ENCODE peak calls at places on chromosomes 4 and X, in seven cellular contexts. C is tibial nerve, X is aorta, S is adrenal gland, T is heart right ventricle, Y is hepatocyte, U is mammary epithelial cell. O is an unnamed sample. For H3K4me1 and H3K36me3, the result is how much of the 10 kb centered on the place peaks cover.

GRCh38 chrX:1661048-1661921 is 46.4 kb downstream of the ASMT start:
- DNase-seq in C (peak), U (peak), Y (no peak), X (peak), S (peak), T (no peak), O (no peak)

GRCh38 chrX:138711399-138712347 is at the start of gene FGF13:
- DNase-seq in C (no peak), U (no peak), S (no peak), T (peak), Y (peak), X (peak), O (peak)

GRCh38 chr4:68951806-68952585 is 392 bp upstream of the UGT2A3 start:
- DNase-seq in U (no peak), S (no peak), Y (no peak), T (no peak), C (no peak), X (no peak), O (no peak)

GRCh38 chrX:149825424-149825823 is 43.7 kb downstream of the MAGEA9 start:
- DNase-seq in S (peak), T (peak), X (no peak), U (no peak), Y (no peak), C (no peak), O (peak)

GRCh38 chr4:123811763-123812390 is 415.3 kb downstream of the SPRY1 start:
- DNase-seq in X (no peak), C (no peak), U (no peak), T (no peak), Y (no peak), S (no peak), O (peak)

GRCh38 chrX:45801554-45801953 is 600.9 kb upstream of the DIPK2B start:
- DNase-seq in X (no peak), T (no peak), C (no peak), Y (peak), U (peak), S (no peak), O (no peak)

GRCh38 chr4:173506780-173507211 is 23.2 kb downstream of the HAND2 start:
- DNase-seq in U (no peak), C (no peak), X (peak), Y (no peak), T (peak), S (no peak), O (no peak)

GRCh38 chr4:24433515-24434192 is 150.7 kb downstream of the DHX15 start:
- DNase-seq in T (no peak), X (no peak), S (no peak), Y (peak), U (no peak), C (no peak), O (no peak)

GRCh38 chr4:7134737-7135388 is 57.5 kb upstream of the SORCS2 start:
- DNase-seq in U (peak), C (peak), X (peak), Y (peak), S (peak), T (no peak), O (no peak)

GRCh38 chr4:157320092-157320491 is 99.6 kb downstream of the GRIA2 start:
- DNase-seq in T (no peak), S (no peak), Y (no peak), C (no peak), U (no peak), X (no peak), O (no peak)

GRCh38 chr4:81069706-81070331 is 39.3 kb downstream of the BMP3 start:
- DNase-seq in T (no peak), X (no peak), Y (peak), C (peak), S (peak), U (peak), O (peak)

GRCh38 chrX:23799469-23800065 is 16.6 kb downstream of the SAT1 start:
- DNase-seq in S (no peak), U (no peak), X (no peak), T (no peak), Y (peak), C (no peak), O (no peak)

GRCh38 chrX:14753436-14753835 is 119.4 kb downstream of the FANCB start:
- DNase-seq in C (no peak), S (no peak), T (no peak), U (no peak), Y (no peak), X (no peak), O (peak)

GRCh38 chr4:139808381-139809206 is 143.0 kb downstream of the MGST2 start:
- DNase-seq in X (no peak), S (no peak), Y (no peak), T (no peak), U (no peak), C (no peak), O (no peak)

GRCh38 chr4:112514079-112514448 is 1.9 kb downstream of the NEUROG2 start:
- DNase-seq in T (no peak), Y (no peak), C (no peak), X (no peak), U (no peak), S (no peak), O (no peak)

GRCh38 chrX:119249836-119250340 is 13.8 kb downstream of the PGRMC1 start:
- DNase-seq in S (no peak), Y (no peak), T (no peak), U (no peak), X (no peak), C (no peak), O (no peak)

GRCh38 chrX:128518508-128518907 is 466.3 kb upstream of the ACTRT1 start:
- DNase-seq in S (no peak), C (no peak), U (peak), T (no peak), Y (peak), X (no peak), O (no peak)

GRCh38 chr4:118032691-118033090 is 1.6 kb upstream of the NDST3 start:
- DNase-seq in S (no peak), Y (peak), C (no peak), T (no peak), X (no peak), U (peak), O (no peak)

GRCh38 chr4:168848112-168848511 is 161.9 kb downstream of the CBR4 start:
- DNase-seq in X (no peak), S (peak), U (peak), T (no peak), Y (no peak), C (no peak), O (no peak)

GRCh38 chr4:81426770-81427604 is 44.7 kb downstream of the RASGEF1B start:
- DNase-seq in S (no peak), U (peak), C (no peak), X (no peak), Y (no peak), T (no peak), O (no peak)

GRCh38 chrX:72716766-72717165 is 2.7 kb upstream of the PHKA1 start:
- DNase-seq in C (no peak), X (no peak), T (no peak), S (no peak), Y (no peak), U (peak), O (no peak)

GRCh38 chrX:107273795-107274194 is 67.4 kb downstream of the DNAAF6 start:
- DNase-seq in U (no peak), C (no peak), X (no peak), S (no peak), T (no peak), Y (no peak), O (no peak)

GRCh38 chr4:124144302-124144701 is 568.2 kb downstream of the ANKRD50 start:
- DNase-seq in X (no peak), S (no peak), Y (no peak), C (no peak), U (peak), T (no peak), O (no peak)

GRCh38 chr4:182175788-182176519 is 67.2 kb upstream of the TENM3 start:
- DNase-seq in X (no peak), S (no peak), T (no peak), Y (no peak), C (no peak), U (no peak), O (no peak)

GRCh38 chr4:82780398-82781231 is 18.0 kb downstream of the SCD5 start:
- DNase-seq in Y (peak), U (no peak), S (peak), T (peak), X (peak), C (peak), O (peak)

GRCh38 chr4:98939892-98940298 is 11.0 kb upstream of the EIF4E start:
- DNase-seq in T (no peak), C (peak), S (peak), U (peak), X (no peak), Y (peak), O (peak)

GRCh38 chr4:88291003-88291402 is 6.6 kb upstream of the PPM1K start:
- DNase-seq in C (peak), S (peak), T (no peak), X (no peak), U (peak), Y (peak), O (no peak)

GRCh38 chr4:98166025-98166730 is 22.9 kb upstream of the STPG2 start:
- DNase-seq in C (no peak), U (peak), T (peak), Y (no peak), S (peak), X (no peak), O (no peak)

GRCh38 chr4:1405636-1406415 is 416 bp downstream of the NKX1-1 start:
- DNase-seq in T (no peak), C (no peak), X (peak), U (no peak), Y (peak), S (no peak), O (no peak)

GRCh38 chr4:179748837-179749236 is 2306.6 kb upstream of the AGA start:
- DNase-seq in T (no peak), C (no peak), U (no peak), S (no peak), Y (no peak), X (no peak), O (no peak)

GRCh38 chrX:150308532-150309157 is 54.5 kb upstream of the MAMLD1 start:
- DNase-seq in U (no peak), C (no peak), S (no peak), Y (no peak), X (no peak), T (no peak), O (no peak)

GRCh38 chr4:128345650-128346049 is 58.0 kb upstream of the PGRMC2 start:
- DNase-seq in X (no peak), S (no peak), C (no peak), T (no peak), Y (no peak), U (no peak), O (no peak)

GRCh38 chrX:31819455-31819854 is 747.6 kb upstream of the FTHL17 start:
- DNase-seq in C (no peak), U (no peak), T (no peak), Y (no peak), X (no peak), S (no peak), O (no peak)

DNA sequence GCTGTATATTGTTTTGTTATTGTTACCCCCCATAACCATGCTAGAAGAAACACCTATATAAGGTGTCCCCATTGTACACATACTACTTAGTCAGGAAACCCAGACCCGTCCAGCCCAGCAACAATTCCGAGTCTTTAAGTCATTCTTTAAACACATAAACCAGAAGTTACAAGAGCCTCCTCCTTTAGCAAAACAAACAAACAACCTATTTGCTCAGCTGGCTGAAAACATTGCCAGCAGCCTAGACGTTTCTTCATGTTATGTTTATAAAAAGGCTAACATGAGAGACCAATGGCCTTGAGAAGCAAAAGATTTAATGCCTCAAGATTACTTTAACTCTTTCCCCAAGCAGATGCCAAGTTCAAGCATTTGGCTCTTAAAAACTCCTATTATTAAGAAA is 1.4 kb downstream of the ACOX3 start:
- DNase-seq in X (no peak), T (no peak), Y (no peak), C (no peak), U (no peak), S (peak), O (peak)
- H3K4me3 ChIP-seq in X (no peak), T (no peak), Y (no peak), C (peak), U (no peak), S (no peak), O (no peak)

GRCh38 chr4:76197971-76198410 is 15.6 kb downstream of the SCARB2 start:
- DNase-seq in Y (peak), T (peak), X (no peak), C (peak), S (peak), U (peak), O (no peak)
- H3K4me1 ChIP-seq in Y (half or more), T (half or more), X (under half), C (under half), S (half or more), U (half or more), O (under half)

DNA sequence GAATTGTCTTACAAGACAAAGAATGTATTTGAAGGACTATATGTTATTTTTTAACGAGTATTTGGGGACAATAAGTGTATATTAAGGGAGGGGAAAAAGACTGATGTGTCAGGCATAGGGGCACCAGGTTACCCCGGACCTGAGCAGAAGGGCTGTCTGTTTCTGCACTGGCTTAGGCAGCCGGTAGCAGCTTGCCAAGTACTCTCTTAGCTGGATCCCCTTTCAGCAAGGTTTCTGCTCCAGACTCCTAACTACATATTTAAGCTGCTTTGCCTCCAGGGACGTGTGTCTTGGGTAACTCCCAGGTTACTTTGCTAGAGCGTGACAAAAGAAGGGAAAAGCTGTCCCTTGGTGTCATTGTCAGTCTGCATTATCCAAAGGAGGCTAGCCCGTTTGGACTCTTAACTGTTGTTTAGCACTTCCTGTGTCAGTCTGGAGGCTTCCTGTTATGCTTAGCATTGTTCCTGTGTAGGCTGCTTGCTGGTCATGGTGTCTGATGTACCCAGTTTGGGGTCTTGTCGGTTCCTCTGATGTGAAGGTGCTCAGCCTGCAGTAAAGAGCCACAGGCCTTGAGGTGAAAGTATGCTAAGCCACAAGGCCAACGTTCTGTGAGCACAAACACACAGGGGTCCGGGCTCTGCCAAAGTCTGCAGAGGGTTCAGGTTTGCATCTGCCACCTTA is 11.6 kb downstream of the CXCR3 start:
- DNase-seq in T (no peak), X (peak), C (no peak), Y (no peak), S (no peak), U (no peak), O (no peak)
- H3K36me3 ChIP-seq in T (half or more), X (under half), C (half or more), Y (under half), S (under half), U (under half), O (under half)

GRCh38 chr4:163591614-163592020 is 97.1 kb downstream of the TMA16 start:
- DNase-seq in Y (no peak), S (no peak), C (no peak), T (no peak), U (no peak), X (no peak), O (no peak)
- H3K4me3 ChIP-seq in Y (no peak), S (no peak), C (no peak), T (no peak), U (no peak), X (no peak), O (no peak)

DNA sequence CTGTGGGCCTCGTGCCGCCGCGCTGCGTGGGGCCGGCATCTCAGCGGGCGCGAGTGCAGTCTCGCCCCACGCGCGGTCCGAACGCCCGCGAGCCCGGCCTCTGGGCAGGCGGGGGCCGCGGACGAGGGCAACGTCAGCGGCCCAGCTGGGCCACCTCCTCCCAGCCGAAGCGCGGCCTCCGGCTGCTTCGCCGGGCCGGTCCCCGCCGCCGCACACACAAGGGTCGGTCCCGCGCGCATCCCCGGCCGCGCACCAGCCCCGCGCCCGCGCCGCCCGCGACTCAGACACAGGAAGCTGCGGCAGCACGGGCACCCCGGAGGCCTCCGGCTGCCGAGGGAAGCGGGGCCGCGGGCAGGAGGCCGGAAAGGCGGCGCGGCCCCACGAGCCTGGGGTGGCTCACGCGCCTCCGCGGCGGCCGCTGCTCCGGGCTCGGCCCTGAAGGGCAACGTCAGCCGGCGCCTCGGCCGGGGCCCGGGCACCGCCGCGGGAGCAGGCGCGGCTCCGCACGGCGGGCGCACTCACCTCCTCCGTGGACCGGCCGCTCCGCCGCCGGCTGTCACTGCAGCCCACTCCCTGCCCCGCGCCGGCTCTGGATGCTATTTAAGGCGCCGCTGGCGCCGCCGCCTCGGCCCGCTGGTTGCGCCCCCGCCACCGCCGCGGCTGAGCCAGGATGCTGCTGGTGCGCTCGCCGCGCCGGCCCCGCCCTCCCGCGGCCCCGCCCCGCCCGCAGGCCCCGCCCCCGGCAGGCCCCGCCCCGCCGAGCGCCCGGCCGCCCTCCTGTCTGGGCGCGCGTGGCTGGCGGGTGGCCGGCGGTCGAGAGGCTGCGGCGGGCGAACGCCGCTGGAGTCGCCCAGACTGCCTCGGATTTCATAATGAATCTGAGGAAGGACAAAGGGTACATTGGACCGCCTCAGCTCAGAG is at the start of gene ACSL1:
- DNase-seq in C (peak), T (peak), Y (peak), S (peak), U (peak), X (peak), O (peak)
- H3K4me1 ChIP-seq in C (under half), T (under half), Y (under half), S (under half), U (under half), X (under half), O (under half)

GRCh38 chr4:25771672-25772071 is 91.1 kb downstream of the SEL1L3 start:
- DNase-seq in C (no peak), T (no peak), S (no peak), X (no peak), Y (no peak), U (no peak), O (no peak)

GRCh38 chr4:25773358-25773757 is 89.4 kb downstream of the SEL1L3 start:
- DNase-seq in U (no peak), Y (no peak), X (no peak), S (no peak), T (no peak), C (no peak), O (no peak)

GRCh38 chr4:25769251-25769650 is 93.5 kb downstream of the SEL1L3 start:
- DNase-seq in S (no peak), T (no peak), X (no peak), C (no peak), U (no peak), Y (no peak), O (no peak)

GRCh38 chr4:25767877-25768475 is 94.8 kb downstream of the SEL1L3 start:
- DNase-seq in T (peak), U (peak), S (peak), X (no peak), Y (peak), C (peak), O (peak)

DNA sequence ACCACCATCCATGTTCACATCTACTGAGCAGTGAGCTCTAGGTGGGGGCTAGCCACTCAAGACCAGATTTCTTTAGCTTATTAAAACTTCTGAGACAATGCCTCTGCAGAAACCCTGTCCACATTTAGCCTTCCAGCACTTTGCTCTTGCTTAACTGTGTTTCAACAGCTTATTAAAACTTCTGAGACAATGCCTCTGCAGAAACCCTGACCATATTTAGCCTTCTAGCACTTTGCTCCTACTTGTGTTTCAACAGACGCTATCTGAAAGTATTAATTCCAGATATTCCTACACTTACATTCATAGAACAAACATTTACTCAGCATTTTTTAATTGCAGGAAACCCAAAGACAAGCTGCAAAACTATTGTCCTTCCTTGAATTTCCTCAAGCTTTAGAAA is 91.9 kb downstream of the SEL1L3 start:
- DNase-seq in C (no peak), U (no peak), T (no peak), X (no peak), Y (no peak), S (no peak), O (no peak)
- H3K36me3 ChIP-seq in C (under half), U (under half), T (under half), X (under half), Y (under half), S (under half), O (under half)

DNA sequence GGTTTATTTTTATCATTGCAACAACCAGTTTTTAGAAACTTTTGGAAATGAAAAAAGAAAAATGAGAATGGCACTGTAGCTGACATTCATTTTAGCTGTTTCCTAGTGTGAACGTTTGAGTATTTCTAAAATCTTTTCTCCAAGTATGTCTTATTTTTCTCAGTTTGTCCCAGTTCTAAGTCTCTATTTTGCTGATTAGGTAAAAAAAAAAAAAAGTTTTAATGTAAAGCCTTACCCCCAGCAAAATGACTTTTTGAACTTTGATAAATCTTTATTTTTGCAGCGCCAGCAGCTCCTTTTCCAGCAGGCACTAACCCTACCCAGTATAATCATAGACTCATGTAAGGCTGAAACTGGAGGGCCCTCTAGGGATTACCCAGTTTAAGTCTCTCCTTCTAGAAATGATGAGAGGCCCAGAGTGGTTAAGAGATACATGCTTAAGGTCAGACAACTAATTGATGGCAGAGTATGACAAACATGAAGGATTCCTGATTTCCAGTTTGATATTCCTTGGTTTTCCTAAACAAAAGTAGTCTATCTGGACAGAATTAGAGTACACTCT is 84.3 kb upstream of the SLC4A4 start:
- DNase-seq in C (no peak), U (no peak), T (no peak), Y (no peak), X (no peak), S (no peak), O (no peak)
- H3K4me3 ChIP-seq in C (no peak), U (no peak), T (no peak), Y (no peak), X (no peak), S (no peak), O (no peak)